ENCODE peak calls at places on chromosome 9, in seven cellular contexts. N, C, I, T, M, F and H are unnamed samples.

GRCh38 chr9:26271495-26272122 is 593.4 kb upstream of the TUSC1 start:
- DNase-seq in N (no peak), C (no peak), I (no peak), T (no peak), M (no peak), F (peak), H (no peak)

GRCh38 chr9:94741856-94742255 is 15.4 kb downstream of the AOPEP start:
- DNase-seq in N (no peak), C (no peak), I (no peak), T (no peak), M (no peak), F (no peak), H (no peak)

GRCh38 chr9:91151014-91151740 is 210.5 kb downstream of the AUH start:
- DNase-seq in N (no peak), C (no peak), I (peak), T (no peak), M (peak), F (peak), H (no peak)

GRCh38 chr9:126295936-126296600 is 30.6 kb upstream of the MVB12B start:
- DNase-seq in N (no peak), C (no peak), I (no peak), T (peak), M (no peak), F (no peak), H (no peak)

GRCh38 chr9:104879555-104880318 is 48.2 kb downstream of the ABCA1 start:
- DNase-seq in N (no peak), C (no peak), I (peak), T (no peak), M (no peak), F (peak), H (no peak)

GRCh38 chr9:111271481-111272080 is 58.4 kb downstream of the OR2K2 start:
- DNase-seq in N (no peak), C (no peak), I (peak), T (no peak), M (no peak), F (no peak), H (no peak)

GRCh38 chr9:27497883-27498553 is 26.1 kb upstream of the IFNK start:
- DNase-seq in N (no peak), C (no peak), I (no peak), T (no peak), M (no peak), F (no peak), H (no peak)

GRCh38 chr9:124617477-124618141 is 110.4 kb upstream of the NR5A1 start:
- DNase-seq in N (peak), C (peak), I (peak), T (peak), M (peak), F (peak), H (peak)

GRCh38 chr9:106697799-106698591 is 165.0 kb upstream of the ZNF462 start:
- DNase-seq in N (peak), C (no peak), I (peak), T (no peak), M (no peak), F (peak), H (peak)

DNA sequence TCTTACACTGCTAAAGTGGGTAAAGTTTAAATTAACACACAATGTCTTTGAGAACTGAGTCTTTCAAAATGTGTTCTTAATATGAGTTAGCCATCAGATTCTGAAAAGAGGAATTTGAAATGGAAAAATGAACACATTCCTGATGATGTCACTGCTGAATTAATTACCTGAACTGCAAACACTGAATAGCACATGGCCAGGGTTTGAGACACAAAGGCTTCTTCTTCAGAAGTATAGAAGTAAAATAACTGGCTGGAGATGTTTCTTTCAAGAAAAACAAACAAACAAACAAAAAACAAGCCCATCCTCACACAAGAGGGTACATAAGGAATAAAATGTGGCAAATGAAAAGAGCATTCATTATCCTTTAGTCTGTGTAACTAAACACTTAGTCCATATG is 7.1 kb downstream of the GLIS3 start:
- DNase-seq in N (no peak), C (no peak), I (no peak), T (no peak), M (no peak), F (no peak), H (no peak)
- H3K27ac ChIP-seq in N (peak), C (no peak), I (peak), T (peak), M (no peak), F (no peak), H (peak)

GRCh38 chr9:93119703-93119952 is 14.4 kb downstream of the NINJ1 start:
- DNase-seq in N (no peak), C (no peak), I (no peak), T (no peak), M (no peak), F (no peak), H (no peak)

GRCh38 chr9:93118863-93119702 is 15.0 kb downstream of the NINJ1 start:
- DNase-seq in N (peak), C (no peak), I (no peak), T (no peak), M (no peak), F (no peak), H (no peak)

GRCh38 chr9:93121316-93122241 is 12.5 kb downstream of the NINJ1 start:
- DNase-seq in N (peak), C (no peak), I (no peak), T (no peak), M (no peak), F (no peak), H (peak)

GRCh38 chr9:93120846-93121315 is 13.2 kb downstream of the NINJ1 start:
- DNase-seq in N (peak), C (no peak), I (no peak), T (no peak), M (no peak), F (no peak), H (peak)

DNA sequence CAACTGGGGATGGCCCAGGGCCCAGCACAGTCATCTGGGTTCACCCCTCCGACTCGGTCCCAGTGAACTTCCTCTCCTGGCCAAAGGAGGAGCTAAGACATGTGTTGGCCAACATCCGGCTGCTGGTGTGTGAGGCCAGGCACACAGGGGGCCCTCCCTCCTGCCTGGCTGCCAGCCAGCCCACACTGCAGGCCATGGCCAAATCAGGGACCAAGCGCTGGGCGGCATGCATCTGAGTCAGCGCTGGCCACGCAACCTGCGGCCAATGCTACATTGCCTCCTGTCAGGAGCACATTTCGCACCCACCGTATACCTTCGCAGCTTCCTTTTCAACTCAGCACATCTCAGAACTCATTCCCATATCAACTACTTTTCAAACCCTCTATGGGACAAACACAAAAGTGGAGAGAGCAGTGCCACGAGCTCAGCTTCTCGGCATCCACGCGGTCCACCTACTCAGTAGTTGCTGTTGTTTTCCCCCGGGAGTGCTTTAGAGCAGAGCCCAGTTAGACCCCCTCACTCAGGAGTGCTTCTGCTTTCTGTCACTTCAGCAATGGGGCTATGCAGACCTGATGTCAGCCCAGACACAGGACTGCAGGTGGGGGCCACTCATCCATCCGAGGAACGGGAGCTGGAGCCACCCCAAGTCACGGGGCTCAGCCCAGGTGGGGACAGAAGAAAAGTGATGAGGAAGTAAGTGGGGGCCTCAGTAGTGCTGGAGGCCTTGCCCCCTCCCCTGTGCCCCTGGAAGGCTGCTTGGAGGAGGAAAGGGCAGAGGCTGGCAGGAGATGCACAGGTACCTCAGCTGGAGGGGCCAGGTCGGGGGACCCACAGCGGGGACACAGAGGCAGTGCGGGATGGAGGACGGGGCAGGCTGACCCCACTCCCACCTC is 13.9 kb downstream of the NINJ1 start:
- DNase-seq in N (peak), C (peak), I (peak), T (peak), M (peak), F (peak), H (peak)
- H3K4me3 ChIP-seq in N (peak), C (no peak), I (no peak), T (no peak), M (no peak), F (no peak), H (no peak)

GRCh38 chr9:87269777-87270176 is 227.9 kb upstream of the DAPK1 start:
- DNase-seq in N (no peak), C (no peak), I (no peak), T (no peak), M (no peak), F (no peak), H (no peak)

GRCh38 chr9:87270241-87271234 is 227.1 kb upstream of the DAPK1 start:
- DNase-seq in N (no peak), C (no peak), I (peak), T (no peak), M (no peak), F (peak), H (no peak)

GRCh38 chr9:87269296-87269695 is 228.4 kb upstream of the DAPK1 start:
- DNase-seq in N (no peak), C (no peak), I (no peak), T (no peak), M (no peak), F (no peak), H (no peak)

GRCh38 chr9:87275039-87275725 is 222.5 kb upstream of the DAPK1 start:
- DNase-seq in N (no peak), C (no peak), I (no peak), T (no peak), M (no peak), F (no peak), H (no peak)

GRCh38 chr9:87271696-87272477 is 225.8 kb upstream of the DAPK1 start:
- DNase-seq in N (no peak), C (no peak), I (no peak), T (no peak), M (no peak), F (no peak), H (no peak)
- H3K27ac ChIP-seq in N (no peak), C (no peak), I (no peak), T (no peak), M (no peak), F (no peak), H (no peak)

DNA sequence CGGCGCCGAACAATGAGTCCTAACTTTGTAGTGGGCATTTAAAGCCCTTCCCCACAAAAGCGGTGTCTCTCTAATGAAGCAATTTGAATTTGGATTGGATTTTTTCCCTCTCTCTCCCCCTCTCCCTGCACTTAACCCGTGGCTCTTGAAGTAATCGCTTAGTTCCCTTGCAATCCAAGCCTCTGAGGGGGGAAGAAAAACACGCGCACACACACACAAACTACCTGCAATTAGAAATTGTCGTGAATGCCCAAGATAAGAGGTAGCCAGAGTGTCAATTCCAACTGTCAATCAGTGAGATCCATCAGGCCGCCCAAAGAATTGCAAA is 1.2 kb downstream of the LHX6 start:
- DNase-seq in N (no peak), C (no peak), I (no peak), T (peak), M (no peak), F (no peak), H (no peak)
- H3K4me3 ChIP-seq in N (peak), C (no peak), I (no peak), T (peak), M (no peak), F (no peak), H (peak)

GRCh38 chr9:31188496-31188895 is 1195.9 kb upstream of the ACO1 start:
- DNase-seq in N (no peak), C (no peak), I (no peak), T (no peak), M (no peak), F (no peak), H (no peak)
- H3K27ac ChIP-seq in N (no peak), C (no peak), I (no peak), T (no peak), M (no peak), F (no peak), H (no peak)

GRCh38 chr9:120627073-120627472 is 47.1 kb upstream of the CDK5RAP2 start:
- DNase-seq in N (no peak), C (no peak), I (no peak), T (no peak), M (no peak), F (no peak), H (no peak)

GRCh38 chr9:120622790-120623189 is 42.8 kb upstream of the CDK5RAP2 start:
- DNase-seq in N (no peak), C (no peak), I (no peak), T (no peak), M (no peak), F (no peak), H (no peak)

GRCh38 chr9:120626512-120626911 is 46.5 kb upstream of the CDK5RAP2 start:
- DNase-seq in N (no peak), C (no peak), I (no peak), T (no peak), M (no peak), F (no peak), H (no peak)

GRCh38 chr9:120625222-120625621 is 45.3 kb upstream of the CDK5RAP2 start:
- DNase-seq in N (no peak), C (no peak), I (peak), T (no peak), M (no peak), F (peak), H (no peak)

GRCh38 chr9:120628207-120628924 is 48.4 kb upstream of the CDK5RAP2 start:
- DNase-seq in N (no peak), C (no peak), I (no peak), T (no peak), M (no peak), F (no peak), H (no peak)
- H3K4me3 ChIP-seq in N (no peak), C (no peak), I (no peak), T (no peak), M (no peak), F (no peak), H (no peak)